ENCODE peak calls at places on chromosome 9, in five cellular contexts. P, J, L, R and I are unnamed samples. For H3K4me1, the result is how much of the 10 kb centered on the place peaks cover.

GRCh38 chr9:88777498-88778312 is 213.6 kb upstream of the S1PR3 start:
- DNase-seq in P (peak), L (no peak), R (no peak), J (peak), I (no peak)

GRCh38 chr9:21679432-21679831 is 123.0 kb upstream of the MTAP start:
- DNase-seq in P (no peak), R (no peak), J (no peak), L (no peak), I (no peak)

GRCh38 chr9:137171149-137172063 is at the start of gene TMEM210:
- DNase-seq in R (no peak), J (no peak), L (no peak), P (no peak), I (no peak)

GRCh38 chr9:1005043-1005667 is 28.7 kb downstream of the DMRT3 start:
- DNase-seq in R (no peak), P (peak), J (peak), L (no peak), I (no peak)

GRCh38 chr9:134381671-134382505 is 55.6 kb downstream of the RXRA start:
- DNase-seq in J (no peak), P (no peak), L (peak), R (no peak), I (no peak)

GRCh38 chr9:108442604-108443277 is 413.0 kb downstream of the ACTL7B start:
- DNase-seq in R (no peak), L (no peak), P (no peak), J (no peak), I (no peak)

GRCh38 chr9:86649913-86650312 is 295.7 kb upstream of the TUT7 start:
- DNase-seq in J (no peak), P (no peak), L (no peak), R (no peak), I (no peak)

GRCh38 chr9:69109152-69109551 is 64.9 kb upstream of the TJP2 start:
- DNase-seq in P (no peak), J (no peak), R (no peak), L (no peak), I (no peak)

GRCh38 chr9:79470957-79471356 is 100.8 kb upstream of the TLE4 start:
- DNase-seq in R (no peak), J (no peak), L (no peak), P (no peak), I (no peak)

DNA sequence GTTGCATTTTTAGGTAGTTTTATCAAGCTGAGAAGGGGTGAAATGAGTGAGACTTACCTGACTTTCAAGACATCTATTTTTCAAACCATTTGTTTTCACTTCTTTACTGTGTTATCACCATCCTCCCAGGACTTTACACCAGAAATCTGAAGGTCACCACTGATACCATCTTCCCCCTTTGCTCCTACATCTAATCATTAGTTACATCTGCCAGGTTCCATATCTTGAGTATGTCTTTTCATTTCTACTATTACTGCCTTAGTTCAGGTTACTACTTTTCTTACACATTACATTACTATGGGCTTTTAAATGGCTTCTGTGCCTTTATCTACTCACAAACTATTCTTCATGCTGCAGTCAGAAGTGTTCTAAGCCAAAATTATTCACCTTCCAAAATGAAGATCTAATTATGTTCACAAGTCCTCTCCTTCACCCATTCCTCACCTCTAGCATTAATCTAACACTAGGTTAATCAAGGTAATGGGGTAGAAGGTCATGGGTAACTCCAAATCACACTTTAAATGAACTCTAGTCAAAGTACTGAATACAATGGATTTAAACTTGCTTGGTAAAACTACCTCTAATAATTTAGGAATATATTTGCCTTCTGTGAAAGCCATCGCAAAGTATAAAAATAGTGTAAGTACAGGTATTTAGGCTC is 2.1 kb upstream of the HSDL2 start:
- DNase-seq in L (no peak), P (no peak), R (no peak), J (no peak), I (no peak)
- H3K4me3 ChIP-seq in L (peak), P (peak), R (peak), J (no peak), I (peak)

GRCh38 chr9:16873131-16873787 is 2.8 kb upstream of the BNC2 start:
- DNase-seq in J (no peak), L (no peak), P (peak), R (no peak), I (no peak)
- H3K4me1 ChIP-seq in J (under half), L (under half), P (under half), R (under half), I (under half)

GRCh38 chr9:129435996-129436676 is 184.8 kb downstream of the C9orf50 start:
- DNase-seq in R (no peak), L (no peak), J (no peak), P (no peak), I (no peak)

GRCh38 chr9:129436751-129437625 is 183.9 kb downstream of the C9orf50 start:
- DNase-seq in J (peak), L (no peak), P (peak), R (peak), I (no peak)

GRCh38 chr9:129435272-129435671 is 185.6 kb downstream of the C9orf50 start:
- DNase-seq in R (no peak), L (no peak), J (no peak), P (no peak), I (no peak)

GRCh38 chr9:129439242-129439641 is 181.7 kb downstream of the C9orf50 start:
- DNase-seq in J (no peak), L (no peak), P (no peak), R (no peak), I (no peak)

DNA sequence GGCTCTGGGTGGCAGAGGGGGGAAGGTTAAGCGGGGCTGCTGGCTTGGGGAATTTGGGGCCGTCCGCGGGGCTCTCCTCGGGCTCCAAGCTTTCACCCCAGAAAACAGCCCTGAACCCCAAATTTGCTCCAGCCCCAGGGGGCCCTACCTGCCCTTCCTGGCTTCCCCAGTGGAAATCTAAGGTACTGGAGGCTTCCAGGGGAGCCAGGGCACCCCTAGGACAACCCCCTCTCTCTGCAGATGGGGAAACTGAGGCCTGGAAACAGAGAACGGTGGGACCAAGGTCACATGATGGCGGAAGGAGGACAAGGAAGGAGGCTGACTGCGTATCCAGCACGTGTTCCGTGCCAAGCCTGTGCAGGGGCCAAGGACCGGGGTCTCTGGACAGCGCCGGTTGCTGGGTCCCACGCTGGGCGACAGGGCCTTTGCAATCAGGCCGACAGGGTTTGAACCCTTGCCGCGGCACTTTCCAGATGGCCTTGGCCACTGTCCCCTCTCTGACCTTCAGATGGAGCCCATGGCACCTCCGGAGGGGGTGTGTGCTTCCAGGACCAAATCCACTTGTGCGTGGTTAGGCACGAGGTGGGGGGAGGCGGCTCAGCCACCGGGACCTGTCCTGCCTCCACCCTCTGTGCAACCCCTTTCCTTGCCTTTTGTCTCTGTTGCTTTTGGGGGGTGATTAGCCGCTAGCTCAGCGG is 183.1 kb downstream of the C9orf50 start:
- DNase-seq in P (no peak), R (no peak), L (no peak), J (no peak), I (no peak)
- H3K4me3 ChIP-seq in P (peak), R (peak), L (peak), J (peak), I (peak)

GRCh38 chr9:113953541-113953940 is 77.4 kb downstream of the ZNF618 start:
- DNase-seq in P (no peak), L (no peak), J (no peak), R (no peak), I (no peak)
- H3K4me1 ChIP-seq in P (under half), L (under half), J (under half), R (under half), I (under half)

GRCh38 chr9:120870206-120870605 is 6.8 kb downstream of the PHF19 start:
- DNase-seq in P (no peak), R (no peak), L (no peak), J (no peak), I (no peak)

GRCh38 chr9:120868676-120869359 is 8.2 kb downstream of the PHF19 start:
- DNase-seq in J (peak), R (peak), L (peak), P (peak), I (peak)

GRCh38 chr9:120869726-120870125 is 7.3 kb downstream of the PHF19 start:
- DNase-seq in P (no peak), J (no peak), L (no peak), R (no peak), I (no peak)

GRCh38 chr9:120868339-120868675 is 8.7 kb downstream of the PHF19 start:
- DNase-seq in L (no peak), P (peak), J (no peak), R (no peak), I (no peak)

GRCh38 chr9:120869360-120869687 is 7.7 kb downstream of the PHF19 start:
- DNase-seq in J (no peak), P (no peak), R (no peak), L (no peak), I (no peak)
- H3K4me3 ChIP-seq in J (peak), P (peak), R (peak), L (peak), I (peak)

GRCh38 chr9:36341936-36342577 is 58.0 kb downstream of the RNF38 start:
- DNase-seq in P (no peak), R (no peak), J (no peak), L (no peak), I (no peak)
- H3K4me1 ChIP-seq in P (under half), R (under half), J (under half), L (under half), I (under half)

GRCh38 chr9:128204858-128205257 is 1.7 kb downstream of the DNM1 start:
- DNase-seq in R (no peak), J (no peak), P (no peak), L (no peak), I (no peak)
- H3K4me3 ChIP-seq in R (no peak), J (no peak), P (peak), L (no peak), I (peak)

GRCh38 chr9:131875828-131876485 is 136.1 kb upstream of the RAPGEF1 start:
- DNase-seq in J (no peak), L (no peak), P (peak), R (peak), I (no peak)
- H3K4me1 ChIP-seq in J (under half), L (under half), P (under half), R (under half), I (under half)

DNA sequence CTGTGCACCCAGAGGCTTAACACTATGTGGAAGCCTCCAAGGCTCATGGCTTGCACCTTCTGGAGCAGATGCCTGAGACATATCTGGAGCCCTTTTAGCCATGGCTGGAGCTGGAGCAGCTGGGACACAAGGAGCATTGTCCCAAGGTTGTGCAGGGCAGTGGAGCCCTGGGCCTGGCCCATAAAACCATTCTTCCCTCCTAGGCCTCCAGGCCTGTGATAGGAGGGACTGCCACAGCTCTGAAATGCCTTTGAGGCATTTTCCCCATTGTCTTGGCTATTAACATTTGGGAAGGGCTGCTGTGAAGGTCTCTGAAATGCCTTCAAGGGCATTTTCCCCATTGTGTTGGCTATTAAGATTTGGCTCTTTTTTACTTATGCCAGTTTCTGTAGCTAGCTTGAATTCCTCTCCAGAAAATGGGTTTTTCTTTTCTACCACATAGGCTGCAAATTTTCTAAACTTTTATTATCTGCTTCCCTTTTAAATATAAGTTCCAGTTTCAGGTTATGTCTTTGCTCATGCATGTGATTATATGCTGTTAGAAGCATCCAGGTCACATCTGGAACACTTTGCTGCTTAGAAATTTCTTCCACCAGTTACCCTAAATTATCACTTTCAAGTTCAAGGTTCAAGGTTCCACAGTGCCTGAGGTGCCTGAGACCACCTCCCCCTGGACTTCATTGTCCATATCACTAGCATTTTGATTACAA is 221.2 kb downstream of the ADAMTSL1 start:
- DNase-seq in R (no peak), L (no peak), P (no peak), J (no peak), I (no peak)
- H3K4me3 ChIP-seq in R (no peak), L (no peak), P (no peak), J (no peak), I (no peak)